ENCODE peak calls at places on chromosomes 4 and X, in four cellular contexts. N is K562, G is GM12878, P is HepG2. I is an unnamed sample.

GRCh38 chr4:2338754-2339457 is 77.0 kb upstream of the MXD4 start:
- DNase-seq in G (no peak), N (no peak), P (no peak), I (no peak)

GRCh38 chr4:76969493-76969892 is 19.9 kb downstream of the SEPTIN11 start:
- DNase-seq in P (no peak), N (peak; percentile 29), G (no peak), I (no peak)

GRCh38 chr4:124343711-124344110 is 368.8 kb downstream of the ANKRD50 start:
- DNase-seq in G (no peak), N (no peak), P (no peak), I (no peak)

GRCh38 chrX:11100281-11101035 is 10.7 kb upstream of the HCCS start:
- DNase-seq in N (peak; percentile 12), P (peak; percentile 76), G (no peak), I (peak; percentile 11)

GRCh38 chr4:103996059-103996458 is 276.3 kb upstream of the TACR3 start:
- DNase-seq in G (no peak), N (no peak), P (no peak), I (no peak)

GRCh38 chrX:30489323-30489722 is 88.2 kb downstream of the TASL start:
- DNase-seq in N (no peak), G (no peak), P (peak; percentile 21), I (peak; percentile 10)

GRCh38 chrX:10052906-10053625 is 85.9 kb downstream of the CLDN34 start:
- DNase-seq in P (no peak), N (no peak), G (no peak), I (no peak)

GRCh38 chr4:76652389-76652788 is 217.4 kb downstream of the SHROOM3 start:
- DNase-seq in G (no peak), P (no peak), N (no peak), I (no peak)

GRCh38 chrX:101232316-101232715 is 12.7 kb downstream of the DRP2 start:
- DNase-seq in P (no peak), G (no peak), N (no peak), I (no peak)

GRCh38 chr4:7650606-7651400 is 216.1 kb upstream of the PSAPL1 start:
- DNase-seq in G (no peak), P (no peak), N (peak; percentile 79), I (peak; percentile 82)

GRCh38 chr4:152951348-152951747 is 15.2 kb downstream of the FHDC1 start:
- DNase-seq in G (no peak), P (peak; percentile 29), N (no peak), I (no peak)

GRCh38 chr4:113447061-113447460 is 314.5 kb downstream of the CAMK2D start:
- DNase-seq in N (no peak), P (no peak), G (no peak), I (no peak)

DNA sequence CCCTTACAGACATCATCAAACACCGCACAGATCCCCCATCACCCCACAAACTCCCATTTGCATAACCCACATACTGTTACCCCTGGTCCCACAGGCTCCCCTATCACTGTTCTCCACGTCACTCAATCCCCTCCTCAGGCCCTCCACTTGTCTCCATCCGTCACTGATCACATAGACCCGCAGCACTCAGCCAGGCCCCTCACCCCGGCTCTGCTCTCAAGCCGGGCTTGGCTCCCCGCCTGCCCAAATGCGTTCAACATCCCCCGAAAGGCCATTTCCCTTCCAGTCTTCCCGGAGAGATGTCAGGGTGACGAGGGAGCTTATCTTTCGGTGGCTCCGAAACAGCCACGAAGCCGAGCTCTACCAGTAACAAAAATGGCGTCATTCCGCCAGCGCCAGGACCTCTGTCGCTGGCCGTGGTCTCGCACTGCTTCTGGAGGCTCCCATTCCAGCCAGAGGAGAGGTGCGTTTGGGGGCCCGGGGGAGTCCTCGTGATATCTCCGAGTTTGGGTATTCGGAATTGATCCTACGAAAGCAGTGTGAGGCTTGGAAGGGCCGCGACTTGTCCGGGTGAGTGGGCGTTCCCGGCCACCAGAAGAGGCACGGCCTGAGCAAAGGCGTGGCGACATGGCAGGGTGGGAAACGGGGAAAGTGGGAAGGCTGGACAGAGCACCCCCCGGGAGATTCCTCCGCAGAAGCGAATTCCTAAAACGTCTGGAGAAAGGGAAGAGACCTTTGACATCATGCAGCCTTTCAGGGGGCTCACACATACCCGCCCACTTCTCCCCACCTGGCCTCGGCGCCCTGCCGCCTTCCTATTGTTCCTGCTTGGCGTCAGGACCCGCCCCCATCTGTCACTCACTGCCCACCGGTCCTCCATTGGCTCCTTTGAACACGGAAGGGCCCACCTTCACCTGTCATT is at the start of gene ZNF630:
- DNase-seq in P (no peak), N (peak; percentile 44), G (peak; percentile 43), I (peak; percentile 76)
- TF ChIP-seq CBFB in P (no peak), N (no peak), G (no peak), I (no peak)

GRCh38 chr4:140239311-140239710 is 85.3 kb upstream of the MAML3 start:
- DNase-seq in G (no peak), P (no peak), N (no peak), I (no peak)

GRCh38 chr4:140244328-140244727 is 90.3 kb upstream of the MAML3 start:
- DNase-seq in N (no peak), G (no peak), P (no peak), I (no peak)

GRCh38 chr4:140240237-140240636 is 86.3 kb upstream of the MAML3 start:
- DNase-seq in P (no peak), G (no peak), N (no peak), I (no peak)

GRCh38 chr4:140243345-140243753 is 89.4 kb upstream of the MAML3 start:
- DNase-seq in G (peak; percentile 26), P (no peak), N (no peak), I (no peak)

DNA sequence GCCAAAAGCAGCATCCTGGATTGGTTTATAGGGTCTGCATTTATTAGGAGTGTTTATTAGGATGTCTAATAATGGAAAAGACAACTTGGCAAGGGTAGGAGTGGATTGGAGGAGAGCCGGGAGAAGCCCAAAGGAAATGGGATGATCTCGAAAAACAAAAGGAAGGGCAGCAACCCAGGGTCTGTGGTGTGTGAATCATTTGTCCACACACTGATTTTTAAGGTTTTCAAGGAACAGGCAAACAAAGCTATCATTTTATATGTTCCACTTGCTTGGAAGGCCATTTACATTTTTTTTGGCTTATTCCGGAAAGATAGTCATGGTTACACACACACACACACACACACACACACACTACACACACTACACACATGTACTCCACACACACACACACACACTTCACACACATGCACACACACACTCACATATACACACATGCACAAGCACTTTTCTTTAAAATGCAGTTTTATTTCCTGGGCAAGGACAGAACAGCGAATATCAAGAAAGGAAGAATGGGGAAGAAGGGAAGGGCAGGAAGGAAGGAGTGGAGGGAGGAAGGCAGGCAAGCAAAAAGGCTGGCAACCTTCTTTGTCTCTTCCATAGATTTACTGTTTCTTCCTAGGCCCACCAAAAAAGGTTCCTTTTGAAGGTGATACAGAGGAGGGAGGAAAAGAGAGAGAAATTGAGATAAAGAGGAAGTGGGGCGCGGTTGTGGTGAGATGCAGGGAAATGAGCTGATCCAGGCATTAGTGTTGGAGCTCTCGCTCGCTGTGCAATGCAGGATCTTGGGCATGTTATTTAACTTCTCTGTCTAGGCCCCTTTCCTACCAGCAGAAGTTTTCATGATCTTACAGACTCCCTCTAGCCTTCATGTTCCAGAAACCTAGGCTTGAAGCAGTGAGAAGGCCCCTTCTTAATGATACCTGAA is 88.6 kb upstream of the MAML3 start:
- DNase-seq in N (no peak), G (no peak), P (no peak), I (no peak)
- TF ChIP-seq CBFB in N (no peak), G (no peak), P (no peak), I (no peak)

GRCh38 chrX:82412851-82413250 is 1095.2 kb upstream of the POU3F4 start:
- DNase-seq in N (no peak), P (no peak), G (no peak), I (no peak)
- TF ChIP-seq CBFB in N (no peak), P (no peak), G (no peak), I (no peak)

GRCh38 chrX:69489625-69490024 is 14.5 kb upstream of the NALF2 start:
- DNase-seq in N (no peak), P (no peak), G (no peak), I (no peak)
- TF ChIP-seq CBFB in N (no peak), P (no peak), G (no peak), I (no peak)